ENCODE peak calls at places on chromosome 6, in eight cellular contexts. S, D, J, G, C, B, M and Y are unnamed samples.

GRCh38 chr6:71502961-71503360 is 214.3 kb downstream of the OGFRL1 start:
- DNase-seq in S (no peak), D (no peak), J (no peak), G (no peak), C (no peak), B (no peak), M (no peak), Y (no peak)

GRCh38 chr6:95203153-95203754 is 374.1 kb upstream of the MANEA start:
- DNase-seq in S (no peak), D (no peak), J (peak), G (peak), C (no peak), B (no peak), M (peak), Y (peak)

GRCh38 chr6:151680846-151681425 is 126.5 kb upstream of the ESR1 start:
- DNase-seq in S (no peak), D (no peak), J (no peak), G (no peak), C (no peak), B (no peak), M (no peak), Y (peak)

GRCh38 chr6:33976425-33977360 is 169.2 kb downstream of the GRM4 start:
- DNase-seq in S (no peak), D (no peak), J (no peak), G (no peak), C (no peak), B (no peak), M (no peak), Y (no peak)

GRCh38 chr6:162289972-162290371 is 437.6 kb downstream of the PRKN start:
- DNase-seq in S (no peak), D (no peak), J (no peak), G (no peak), C (no peak), B (no peak), M (no peak), Y (no peak)

GRCh38 chr6:30196376-30196775 is 16.8 kb downstream of the TRIM26 start:
- DNase-seq in S (no peak), D (no peak), J (no peak), G (no peak), C (no peak), B (no peak), M (no peak), Y (no peak)

GRCh38 chr6:33384581-33385020 is 7.0 kb upstream of the KIFC1 start:
- DNase-seq in S (no peak), D (no peak), J (no peak), G (no peak), C (peak), B (no peak), M (peak), Y (peak)

GRCh38 chr6:108526739-108527174 is 34.0 kb upstream of the FOXO3 start:
- DNase-seq in S (no peak), D (no peak), J (no peak), G (no peak), C (peak), B (no peak), M (peak), Y (peak)